ENCODE peak calls at places on chromosomes 1 and 21, in four cellular contexts. J, Z, L and K are unnamed samples.

GRCh38 chr1:229557913-229558414 is 543 bp downstream of the ABCB10 start:
- DNase-seq in J (peak; percentile 41), L (no peak), Z (peak; percentile 63), K (peak; percentile 6)

GRCh38 chr21:17794631-17795030 is 24.5 kb downstream of the C21orf91 start:
- DNase-seq in J (no peak), Z (no peak), L (no peak), K (no peak)

GRCh38 chr1:175683491-175684175 is 59.8 kb downstream of the TNR start:
- DNase-seq in Z (no peak), L (no peak), J (no peak), K (no peak)

GRCh38 chr1:86507935-86508582 is 38.8 kb upstream of the CLCA4 start:
- DNase-seq in L (no peak), Z (peak; percentile 15), J (peak; percentile 24), K (no peak)

GRCh38 chr1:47232187-47232874 is at the start of gene TAL1:
- DNase-seq in L (no peak), J (no peak), Z (peak; percentile 94), K (no peak)

GRCh38 chr1:213719462-213719861 is 268.3 kb upstream of the PROX1 start:
- DNase-seq in Z (no peak), L (no peak), J (no peak), K (no peak)

GRCh38 chr21:24470852-24471251 is 1136.4 kb downstream of the MRPL39 start:
- DNase-seq in J (no peak), L (no peak), Z (no peak), K (no peak)

GRCh38 chr21:26918318-26919065 is 48.4 kb downstream of the ADAMTS5 start:
- DNase-seq in L (no peak), Z (no peak), J (no peak), K (no peak)

GRCh38 chr21:32423320-32423719 is 10.8 kb downstream of the EVA1C start:
- DNase-seq in Z (no peak), L (no peak), J (no peak), K (no peak)

GRCh38 chr1:153962088-153963029 is 978 bp downstream of the SLC39A1 start:
- DNase-seq in L (no peak), J (no peak), Z (no peak), K (peak; percentile 26)

GRCh38 chr1:203250936-203251335 is 21.5 kb upstream of the CHIT1 start:
- DNase-seq in J (no peak), L (no peak), Z (no peak), K (no peak)

GRCh38 chr1:156677616-156678596 is 699 bp upstream of the NES start:
- DNase-seq in Z (peak; percentile 77), J (peak; percentile 77), L (no peak), K (peak; percentile 72)

DNA sequence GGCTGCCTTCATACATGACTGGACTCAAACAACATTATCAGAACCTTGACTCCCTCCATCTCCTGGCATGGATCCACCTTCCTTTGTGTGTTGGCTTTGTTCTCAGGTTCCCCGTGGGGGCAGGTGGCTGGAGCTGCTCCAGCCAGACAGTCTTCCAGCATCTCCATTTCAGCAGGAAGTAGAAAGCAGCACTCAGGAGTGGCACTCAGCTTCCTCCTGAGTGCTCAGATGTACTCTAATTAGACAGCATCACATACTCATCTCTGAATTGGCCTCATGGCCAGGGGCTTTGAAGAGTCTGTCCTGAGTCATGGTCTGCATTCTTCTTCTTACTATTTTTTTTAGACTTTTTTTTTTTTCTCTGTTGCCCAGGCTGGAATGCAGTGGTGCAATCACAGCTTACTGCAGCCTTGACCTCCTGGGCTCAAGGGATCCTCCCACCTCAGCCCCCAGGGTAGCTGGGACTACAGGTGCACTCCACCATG is 27.9 kb downstream of the OVAAL start:
- DNase-seq in L (no peak), J (no peak), Z (no peak), K (peak; percentile 85)
- TF ChIP-seq NR2C2 in L (no peak), J (no peak), Z (no peak), K (peak; percentile 79)

GRCh38 chr1:54204199-54204598 is 4.2 kb downstream of the MRPL37 start:
- DNase-seq in J (no peak), Z (no peak), L (no peak), K (no peak)

GRCh38 chr1:54199765-54200518 is at the start of the genes CYB5RL and MRPL37:
- DNase-seq in Z (peak; percentile 100), J (peak; percentile 93), L (peak; percentile 91), K (peak; percentile 97)

GRCh38 chr1:54200519-54200997 is 591 bp downstream of the MRPL37 start:
- DNase-seq in Z (no peak), J (no peak), L (no peak), K (no peak)

GRCh38 chr1:54193453-54193852 is 6.4 kb downstream of the CYB5RL start:
- DNase-seq in L (no peak), Z (no peak), J (no peak), K (no peak)

DNA sequence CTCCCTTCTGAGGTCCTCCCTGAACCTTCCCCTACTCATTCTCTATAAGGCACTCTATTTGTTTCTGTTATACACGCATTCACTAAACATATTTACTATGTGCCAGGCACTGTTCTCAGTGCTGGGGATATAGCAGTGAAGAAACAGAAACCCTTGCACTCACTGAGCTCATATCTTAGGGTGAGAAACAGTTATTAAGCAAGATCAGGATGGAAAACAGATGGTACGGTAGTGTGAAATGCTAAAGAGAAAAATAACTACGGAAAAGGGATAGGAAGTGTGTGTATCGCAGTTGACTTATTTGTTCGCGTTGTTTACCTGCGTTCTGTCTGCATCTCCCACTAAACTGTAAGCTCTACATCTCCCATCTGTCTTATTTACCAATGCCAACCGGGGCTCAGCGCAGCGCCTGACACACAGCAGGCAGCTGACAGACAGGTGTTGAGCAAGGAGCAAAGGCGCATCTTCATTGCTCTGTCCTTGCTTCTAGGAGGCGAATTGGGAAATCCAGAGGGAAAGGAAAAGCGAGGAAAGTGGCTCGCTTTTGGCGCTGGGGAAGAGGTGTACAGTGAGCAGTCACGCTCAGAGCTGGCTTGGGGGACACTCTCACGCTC is 572 bp downstream of the CYB5RL start:
- DNase-seq in J (no peak), L (no peak), Z (no peak), K (peak; percentile 8)
- TF ChIP-seq NR2C2 in J (no peak), L (no peak), Z (no peak), K (peak; percentile 24)

DNA sequence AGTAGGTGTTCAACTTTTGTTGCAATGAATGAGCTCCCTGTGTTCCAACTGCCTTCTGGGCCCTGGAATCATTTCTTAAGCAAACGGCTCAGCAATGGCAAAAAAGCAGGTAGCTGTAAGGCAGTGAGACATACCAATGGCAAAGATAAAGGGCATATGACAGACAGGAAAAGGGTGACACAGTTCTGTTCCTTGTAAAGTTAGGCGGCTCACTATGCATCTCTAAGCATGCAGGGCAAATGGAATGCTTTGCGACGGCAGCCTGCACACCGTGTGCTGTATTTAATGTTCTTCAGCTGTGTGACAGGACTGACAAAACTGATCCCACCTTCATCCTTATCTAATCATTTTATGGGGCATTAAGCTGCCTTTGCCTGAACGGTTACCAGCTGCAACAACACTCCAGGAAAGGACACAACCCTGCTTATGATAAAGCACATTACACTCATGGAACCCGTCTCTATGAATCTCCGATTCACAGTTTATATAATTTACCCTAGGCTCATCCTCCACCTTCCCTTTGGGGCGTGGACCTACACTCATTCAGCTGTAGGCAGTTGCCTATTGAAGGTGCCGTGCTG is 80.5 kb upstream of the VAV3 start:
- DNase-seq in Z (no peak), L (no peak), J (no peak), K (no peak)
- TF ChIP-seq NR2C2 in Z (no peak), L (no peak), J (no peak), K (no peak)

GRCh38 chr1:119298687-119299086 is 69.9 kb upstream of the HAO2 start:
- DNase-seq in Z (no peak), L (no peak), J (no peak), K (peak; percentile 58)
- TF ChIP-seq NR2C2 in Z (no peak), L (no peak), J (no peak), K (no peak)

GRCh38 chr1:145918992-145919939 is 749 bp upstream of the PEX11B start:
- DNase-seq in J (peak; percentile 44), Z (peak; percentile 57), L (no peak), K (peak; percentile 56)
- TF ChIP-seq NR2C2 in J (no peak), Z (no peak), L (no peak), K (no peak)